ENCODE peak calls at places on chromosomes 13 and 19, in four cellular contexts. P is tibial nerve, A is upper lobe of left lung, I is thoracic aorta. S is an unnamed sample.

GRCh38 chr19:42662714-42663113 is 68.0 kb upstream of the CEACAM8 start:
- DNase-seq in P (no peak), A (no peak), I (no peak), S (no peak)

GRCh38 chr13:51589793-51590192 is 5.5 kb downstream of the WDFY2 start:
- DNase-seq in P (no peak), A (no peak), I (no peak), S (no peak)

GRCh38 chr13:59483441-59484116 is 680.1 kb downstream of the DIAPH3 start:
- DNase-seq in P (no peak), A (no peak), I (no peak), S (no peak)

GRCh38 chr19:3054265-3054971 is 7.9 kb downstream of the TLE5 start:
- DNase-seq in P (no peak), A (no peak), I (no peak), S (no peak)

GRCh38 chr13:27481766-27482165 is 31.4 kb upstream of the MTIF3 start:
- DNase-seq in P (no peak), A (peak), I (no peak), S (peak)

GRCh38 chr13:24738366-24738847 is 25.6 kb upstream of the RNF17 start:
- DNase-seq in P (no peak), A (no peak), I (no peak), S (no peak)

GRCh38 chr19:23823952-23824389 is 65.3 kb upstream of the ZNF681 start:
- DNase-seq in P (no peak), A (no peak), I (no peak), S (peak)

GRCh38 chr19:49014870-49015255 is 2.0 kb downstream of the LHB start:
- DNase-seq in P (no peak), A (no peak), I (no peak), S (no peak)

GRCh38 chr19:11763611-11764010 is 3.2 kb upstream of the ZNF441 start:
- DNase-seq in P (no peak), A (no peak), I (no peak), S (no peak)

GRCh38 chr13:23610966-23611486 is 40.8 kb downstream of the TNFRSF19 start:
- DNase-seq in P (no peak), A (no peak), I (no peak), S (no peak)

GRCh38 chr19:10864538-10864899 is 6.8 kb upstream of the CARM1 start:
- DNase-seq in P (peak), A (peak), I (peak), S (peak)

GRCh38 chr13:19713186-19713965 is 69.4 kb downstream of the PSPC1 start:
- DNase-seq in P (no peak), A (no peak), I (no peak), S (no peak)

GRCh38 chr19:17090501-17091074 is 15.0 kb downstream of the MYO9B start:
- DNase-seq in P (no peak), A (peak), I (no peak), S (no peak)

GRCh38 chr19:3655402-3656072 is 28.9 kb upstream of the CACTIN start:
- DNase-seq in P (no peak), A (no peak), I (no peak), S (peak)

GRCh38 chr13:53005631-53006030 is 23.0 kb upstream of the OLFM4 start:
- DNase-seq in P (no peak), A (no peak), I (no peak), S (no peak)

GRCh38 chr13:80141114-80141849 is 199.6 kb downstream of the SPRY2 start:
- DNase-seq in P (no peak), A (peak), I (peak), S (no peak)

GRCh38 chr13:113441661-113442060 is 11.6 kb downstream of the ADPRHL1 start:
- DNase-seq in P (no peak), A (no peak), I (no peak), S (no peak)

GRCh38 chr19:2309734-2310362 is 1.9 kb upstream of the LINGO3 start:
- DNase-seq in P (no peak), A (no peak), I (no peak), S (no peak)

GRCh38 chr13:51191743-51192142 is 30.5 kb upstream of the FAM124A start:
- DNase-seq in P (no peak), A (no peak), I (no peak), S (no peak)